ENCODE peak calls at places on chromosomes 16 and 17, in ten cellular contexts. F is lung, H is cardiac fibroblast, P is sigmoid colon, M is fibroblast of lung, Z is GM10248, C is GM12864, X is AG10803, U is lower lobe of right lung, W is OCI-LY7. I is an unnamed sample.

GRCh38 chr17:16288860-16289571 is 64.3 kb downstream of the CENPV start:
- DNase-seq in F (no peak), H (no peak), P (no peak), M (no peak), Z (no peak), C (no peak), X (no peak), U (no peak), W (peak), I (no peak)

GRCh38 chr17:64323774-64324173 is 60.7 kb upstream of the TEX2 start:
- DNase-seq in F (no peak), H (no peak), P (no peak), M (no peak), Z (peak), C (no peak), X (no peak), U (no peak), W (peak), I (peak)

GRCh38 chr16:14958970-14959369 is 15.9 kb upstream of the PDXDC1 start:
- DNase-seq in F (no peak), H (no peak), P (no peak), M (no peak), Z (no peak), C (no peak), X (no peak), U (no peak), W (no peak), I (no peak)

GRCh38 chr16:75443301-75443700 is 10.0 kb upstream of the CFDP1 start:
- DNase-seq in F (no peak), H (peak), P (no peak), M (no peak), Z (no peak), C (no peak), X (peak), U (no peak), W (no peak), I (no peak)

GRCh38 chr16:13414154-13414553 is 505.8 kb upstream of the ERCC4 start:
- DNase-seq in F (no peak), H (no peak), P (no peak), M (no peak), Z (no peak), C (no peak), X (peak), U (no peak), W (no peak), I (no peak)

GRCh38 chr17:57810740-57811632 is 38.9 kb downstream of the MRPS23 start:
- DNase-seq in F (no peak), H (peak), P (peak), M (peak), Z (no peak), C (no peak), X (peak), U (no peak), W (no peak), I (no peak)

GRCh38 chr16:26645629-26646028 is 421.1 kb upstream of the C16orf82 start:
- DNase-seq in F (no peak), H (no peak), P (no peak), M (no peak), Z (no peak), C (no peak), X (no peak), U (no peak), W (peak), I (peak)

GRCh38 chr17:82716383-82717181 is at the start of gene FN3KRP:
- DNase-seq in F (peak), H (peak), P (peak), M (peak), Z (peak), C (peak), X (peak), U (peak), W (peak), I (peak)

GRCh38 chr17:2847601-2848255 is 51.5 kb downstream of the RAP1GAP2 start:
- DNase-seq in F (no peak), H (no peak), P (no peak), M (no peak), Z (no peak), C (no peak), X (no peak), U (no peak), W (peak), I (no peak)

GRCh38 chr17:40320771-40321501 is 12.0 kb downstream of the RARA start:
- DNase-seq in F (peak), H (peak), P (peak), M (no peak), Z (no peak), C (no peak), X (peak), U (peak), W (no peak), I (peak)

GRCh38 chr16:62965831-62966230 is 929.6 kb upstream of the CDH8 start:
- DNase-seq in F (no peak), H (no peak), P (no peak), M (no peak), Z (no peak), C (no peak), X (no peak), U (no peak), W (no peak), I (no peak)

GRCh38 chr17:40093005-40093579 is 7.3 kb downstream of the NR1D1 start:
- DNase-seq in F (no peak), H (no peak), P (no peak), M (no peak), Z (no peak), C (no peak), X (no peak), U (no peak), W (no peak), I (no peak)

GRCh38 chr17:75774988-75775668 is 9.5 kb upstream of the UNK start:
- DNase-seq in F (no peak), H (peak), P (peak), M (peak), Z (no peak), C (no peak), X (peak), U (no peak), W (no peak), I (peak)

GRCh38 chr17:65914784-65915342 is 277.1 kb downstream of the CEP112 start:
- DNase-seq in F (no peak), H (no peak), P (no peak), M (no peak), Z (peak), C (peak), X (no peak), U (no peak), W (peak), I (peak)

GRCh38 chr17:16100737-16101400 is 101.2 kb downstream of the TTC19 start:
- DNase-seq in F (no peak), H (peak), P (no peak), M (peak), Z (no peak), C (no peak), X (no peak), U (no peak), W (no peak), I (peak)

GRCh38 chr17:57735707-57736106 is 9.4 kb downstream of the CCDC182 start:
- DNase-seq in F (no peak), H (no peak), P (no peak), M (no peak), Z (no peak), C (no peak), X (no peak), U (no peak), W (peak), I (peak)

GRCh38 chr17:28216528-28216927 is 102.5 kb upstream of the TMEM97 start:
- DNase-seq in F (no peak), H (peak), P (no peak), M (peak), Z (no peak), C (no peak), X (peak), U (no peak), W (no peak), I (peak)

GRCh38 chr17:37446027-37446426 is 39.3 kb downstream of the TADA2A start:
- DNase-seq in F (no peak), H (no peak), P (no peak), M (no peak), Z (peak), C (no peak), X (no peak), U (no peak), W (no peak), I (no peak)

GRCh38 chr17:50890675-50891516 is 24.7 kb upstream of the TOB1 start:
- DNase-seq in F (no peak), H (no peak), P (no peak), M (no peak), Z (no peak), C (no peak), X (no peak), U (no peak), W (no peak), I (no peak)

GRCh38 chr17:4087911-4088693 is 54.7 kb downstream of the ZZEF1 start:
- DNase-seq in F (no peak), H (no peak), P (no peak), M (no peak), Z (no peak), C (no peak), X (peak), U (no peak), W (no peak), I (no peak)

GRCh38 chr16:61366006-61366405 is 670.2 kb downstream of the CDH8 start:
- DNase-seq in F (no peak), H (no peak), P (no peak), M (no peak), Z (no peak), C (no peak), X (no peak), U (no peak), W (no peak), I (no peak)

GRCh38 chr17:58189436-58190146 is 2.9 kb upstream of the EPX start:
- DNase-seq in F (peak), H (peak), P (no peak), M (peak), Z (no peak), C (no peak), X (peak), U (peak), W (no peak), I (no peak)

GRCh38 chr16:80056334-80056733 is 455.8 kb upstream of the MAF start:
- DNase-seq in F (no peak), H (peak), P (no peak), M (no peak), Z (no peak), C (no peak), X (peak), U (no peak), W (no peak), I (no peak)

GRCh38 chr16:85284138-85284897 is 172.0 kb upstream of the CIBAR2 start:
- DNase-seq in F (no peak), H (no peak), P (no peak), M (no peak), Z (no peak), C (no peak), X (no peak), U (no peak), W (no peak), I (no peak)

GRCh38 chr17:51585514-51586104 is 325.3 kb downstream of the UTP18 start:
- DNase-seq in F (no peak), H (no peak), P (no peak), M (no peak), Z (no peak), C (no peak), X (no peak), U (no peak), W (no peak), I (peak)

GRCh38 chr17:29246638-29247037 is at the start of gene CRYBA1:
- DNase-seq in F (no peak), H (no peak), P (no peak), M (no peak), Z (no peak), C (no peak), X (no peak), U (no peak), W (no peak), I (no peak)

GRCh38 chr16:19085679-19086200 is 18.3 kb downstream of the COQ7 start:
- DNase-seq in F (no peak), H (peak), P (no peak), M (peak), Z (no peak), C (no peak), X (peak), U (no peak), W (no peak), I (no peak)

GRCh38 chr17:12664252-12664651 is 1.4 kb upstream of the MYOCD start:
- DNase-seq in F (no peak), H (no peak), P (no peak), M (no peak), Z (no peak), C (no peak), X (no peak), U (no peak), W (no peak), I (no peak)

GRCh38 chr16:180101-180920 is at the start of gene HBQ1:
- DNase-seq in F (no peak), H (peak), P (no peak), M (no peak), Z (peak), C (no peak), X (no peak), U (no peak), W (no peak), I (peak)

GRCh38 chr16:180921-181667 is 835 bp downstream of the HBQ1 start:
- DNase-seq in F (peak), H (peak), P (peak), M (peak), Z (peak), C (no peak), X (peak), U (peak), W (peak), I (peak)

GRCh38 chr16:179431-179830 is 828 bp upstream of the HBQ1 start:
- DNase-seq in F (no peak), H (no peak), P (no peak), M (no peak), Z (no peak), C (no peak), X (no peak), U (no peak), W (no peak), I (no peak)

GRCh38 chr16:183005-183404 is 2.7 kb downstream of the HBQ1 start:
- DNase-seq in F (no peak), H (no peak), P (no peak), M (no peak), Z (no peak), C (no peak), X (no peak), U (no peak), W (no peak), I (no peak)

GRCh38 chr16:181668-182021 is 1.4 kb downstream of the HBQ1 start:
- DNase-seq in F (no peak), H (peak), P (no peak), M (no peak), Z (no peak), C (no peak), X (peak), U (no peak), W (no peak), I (no peak)
- TF ChIP-seq CTCF in F (no peak), H (no peak), P (no peak), M (no peak), Z (no peak), C (no peak), X (no peak), U (peak), W (peak), I (peak)

DNA sequence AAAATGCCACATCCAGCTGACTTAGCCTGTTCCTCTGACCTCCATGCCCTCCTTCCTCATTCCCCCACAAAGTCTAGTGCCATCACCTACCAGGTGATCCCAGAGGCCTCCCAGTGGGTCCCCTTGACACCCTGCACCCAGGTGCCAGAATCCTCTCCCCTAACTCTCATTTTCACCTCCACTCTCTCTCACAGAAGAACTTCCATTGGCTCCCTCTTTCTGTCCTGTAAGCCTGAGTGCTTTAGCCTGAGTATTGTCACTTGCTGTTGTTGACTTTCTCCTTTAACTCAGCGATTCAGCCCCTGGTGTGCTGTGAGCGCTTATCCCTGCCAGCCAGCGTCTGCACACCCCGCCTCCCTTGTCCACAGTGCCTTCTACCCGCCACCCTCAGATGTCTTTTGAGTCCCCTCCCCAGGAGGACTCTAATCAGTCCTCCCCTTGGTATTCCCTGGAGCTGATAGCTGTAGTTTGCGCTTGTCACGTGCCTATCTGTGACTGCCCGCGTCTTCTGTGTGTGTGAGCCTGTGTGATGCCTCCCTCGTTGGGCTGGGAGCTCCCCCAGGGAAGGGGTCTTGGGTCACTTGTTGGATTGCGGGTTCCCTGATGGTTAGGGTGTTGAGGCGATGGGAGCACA is 31.9 kb downstream of the ARHGAP23 start:
- DNase-seq in F (no peak), H (no peak), P (no peak), M (no peak), Z (no peak), C (no peak), X (no peak), U (no peak), W (no peak), I (no peak)
- TF ChIP-seq CTCF in F (no peak), H (no peak), P (no peak), M (no peak), Z (no peak), C (no peak), X (no peak), U (no peak), W (no peak), I (no peak)

GRCh38 chr16:88330971-88331890 is 51.5 kb upstream of the ZNF469 start:
- DNase-seq in F (no peak), H (no peak), P (no peak), M (no peak), Z (no peak), C (no peak), X (no peak), U (no peak), W (no peak), I (no peak)

GRCh38 chr16:88329726-88330700 is 52.7 kb upstream of the ZNF469 start:
- DNase-seq in F (no peak), H (no peak), P (no peak), M (no peak), Z (no peak), C (no peak), X (peak), U (no peak), W (no peak), I (no peak)

GRCh38 chr16:88333645-88334516 is 48.9 kb upstream of the ZNF469 start:
- DNase-seq in F (no peak), H (no peak), P (no peak), M (no peak), Z (no peak), C (no peak), X (no peak), U (no peak), W (no peak), I (no peak)

GRCh38 chr16:88334517-88335149 is 48.1 kb upstream of the ZNF469 start:
- DNase-seq in F (no peak), H (no peak), P (no peak), M (no peak), Z (no peak), C (no peak), X (no peak), U (no peak), W (no peak), I (no peak)

DNA sequence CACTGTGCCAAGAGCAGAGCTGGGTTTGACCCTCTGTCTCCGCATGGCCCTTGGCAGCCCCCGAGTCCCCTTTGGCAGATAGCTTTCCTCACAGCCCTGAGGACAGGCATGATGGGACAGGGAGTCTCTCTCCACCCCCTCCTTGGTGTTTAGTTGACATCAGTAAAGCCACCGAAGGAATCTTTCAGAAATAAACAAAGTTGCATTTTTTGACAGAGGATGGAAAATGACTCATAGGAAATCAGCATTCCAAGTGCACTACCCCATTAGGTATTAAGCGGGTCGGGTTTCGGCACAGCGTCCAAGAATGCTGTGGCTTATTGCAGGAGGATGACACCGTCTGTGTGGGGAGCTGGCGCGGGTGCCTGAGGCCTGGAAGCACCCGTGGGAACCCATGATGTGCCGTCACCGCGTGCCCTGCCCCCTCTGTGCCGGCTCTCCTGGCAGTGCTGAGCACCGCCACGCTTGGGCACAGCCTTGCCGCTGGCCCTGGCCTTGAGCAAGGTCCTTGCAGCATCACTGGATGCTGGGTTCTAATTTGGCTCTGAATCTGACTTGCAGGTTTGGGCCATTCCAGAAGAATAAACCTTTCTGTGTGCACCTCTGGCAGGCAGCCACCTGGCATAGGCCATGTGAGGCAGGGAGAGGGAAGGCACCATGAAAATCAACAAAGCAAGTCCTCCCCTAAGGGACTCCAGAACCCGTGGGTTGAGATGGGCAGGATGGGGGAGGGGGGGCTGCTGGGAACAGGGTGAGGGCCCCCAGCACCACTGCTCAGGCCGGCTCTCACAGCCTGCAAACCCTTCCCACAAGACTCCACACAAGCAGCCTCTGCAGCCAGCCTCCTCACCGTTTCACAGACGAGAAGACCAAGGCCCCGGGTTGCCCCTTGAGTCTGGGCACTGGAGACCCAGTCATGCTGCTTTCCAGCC is 50.5 kb upstream of the ZNF469 start:
- DNase-seq in F (no peak), H (peak), P (peak), M (peak), Z (no peak), C (no peak), X (peak), U (no peak), W (no peak), I (no peak)
- TF ChIP-seq CTCF in F (no peak), H (no peak), P (no peak), M (no peak), Z (no peak), C (no peak), X (no peak), U (no peak), W (no peak), I (no peak)

GRCh38 chr17:31527606-31528005 is 136.1 kb downstream of the RAB11FIP4 start:
- DNase-seq in F (no peak), H (peak), P (no peak), M (no peak), Z (no peak), C (no peak), X (no peak), U (no peak), W (no peak), I (no peak)
- TF ChIP-seq CTCF in F (no peak), H (no peak), P (no peak), M (no peak), Z (no peak), C (no peak), X (no peak), U (no peak), W (no peak), I (no peak)

I was measured in activated CD8-positive, alpha-beta T cell treated with anti-CD3 and anti-CD28 coated beads for 36 hours.